ENCODE peak calls at places on chromosomes 7 and 10, in four cellular contexts. One of them, this sample, is unnamed.

GRCh38 chr7:112462236-112462635 is 12.0 kb downstream of the IFRD1 start:
- DNase-seq in psoas muscle: no peak
- DNase-seq in astrocyte of the spinal cord: peak
- DNase-seq in testis: no peak
- DNase-seq in this sample: no peak

GRCh38 chr10:114876602-114877300 is 55.2 kb downstream of the FHIP2A start:
- DNase-seq in testis: peak
- DNase-seq in psoas muscle: peak
- DNase-seq in astrocyte of the spinal cord: peak
- DNase-seq in this sample: peak

GRCh38 chr10:77875730-77876129 is 50.8 kb downstream of the DLG5 start:
- DNase-seq in astrocyte of the spinal cord: no peak
- DNase-seq in psoas muscle: no peak
- DNase-seq in testis: no peak
- DNase-seq in this sample: no peak

GRCh38 chr10:1526427-1527055 is 210.8 kb downstream of the ADARB2 start:
- DNase-seq in psoas muscle: no peak
- DNase-seq in testis: peak
- DNase-seq in astrocyte of the spinal cord: no peak
- DNase-seq in this sample: no peak

GRCh38 chr7:134462337-134462925 is 3.5 kb upstream of the AKR1B1 start:
- DNase-seq in astrocyte of the spinal cord: peak
- DNase-seq in testis: no peak
- DNase-seq in psoas muscle: no peak
- DNase-seq in this sample: no peak

GRCh38 chr7:41881313-41882130 is 178.6 kb upstream of the INHBA start:
- DNase-seq in astrocyte of the spinal cord: no peak
- DNase-seq in testis: no peak
- DNase-seq in psoas muscle: no peak
- DNase-seq in this sample: peak

GRCh38 chr10:68127995-68128394 is 18.7 kb downstream of the MYPN start:
- DNase-seq in testis: no peak
- DNase-seq in astrocyte of the spinal cord: no peak
- DNase-seq in psoas muscle: no peak
- DNase-seq in this sample: no peak

GRCh38 chr10:118310822-118311221 is 31.3 kb downstream of the FAM204A start:
- DNase-seq in astrocyte of the spinal cord: peak
- DNase-seq in psoas muscle: no peak
- DNase-seq in testis: no peak
- DNase-seq in this sample: no peak

GRCh38 chr10:6225263-6225814 is 22.6 kb downstream of the PFKFB3 start:
- DNase-seq in astrocyte of the spinal cord: no peak
- DNase-seq in testis: no peak
- DNase-seq in psoas muscle: no peak
- DNase-seq in this sample: no peak

GRCh38 chr10:29482591-29483421 is 152.0 kb downstream of the SVIL start:
- DNase-seq in psoas muscle: no peak
- DNase-seq in astrocyte of the spinal cord: peak
- DNase-seq in testis: peak
- DNase-seq in this sample: no peak

GRCh38 chr10:62083868-62084267 is 182.4 kb downstream of the ARID5B start:
- DNase-seq in psoas muscle: peak
- DNase-seq in testis: peak
- DNase-seq in astrocyte of the spinal cord: peak
- DNase-seq in this sample: no peak

GRCh38 chr10:5563991-5564536 is 39.3 kb downstream of the CALML3 start:
- DNase-seq in psoas muscle: no peak
- DNase-seq in astrocyte of the spinal cord: peak
- DNase-seq in testis: no peak
- DNase-seq in this sample: no peak

GRCh38 chr7:82566752-82567151 is 123.2 kb upstream of the CACNA2D1 start:
- DNase-seq in psoas muscle: no peak
- DNase-seq in astrocyte of the spinal cord: no peak
- DNase-seq in testis: no peak
- DNase-seq in this sample: no peak

GRCh38 chr7:134724606-134725005 is 54.8 kb upstream of the CALD1 start:
- DNase-seq in testis: no peak
- DNase-seq in astrocyte of the spinal cord: peak
- DNase-seq in psoas muscle: no peak
- DNase-seq in this sample: no peak

GRCh38 chr7:96253441-96253840 is 68.5 kb downstream of the SLC25A13 start:
- DNase-seq in psoas muscle: no peak
- DNase-seq in astrocyte of the spinal cord: no peak
- DNase-seq in testis: no peak
- DNase-seq in this sample: no peak

GRCh38 chr7:133795061-133795460 is 332.1 kb upstream of the LRGUK start:
- DNase-seq in testis: no peak
- DNase-seq in astrocyte of the spinal cord: no peak
- DNase-seq in psoas muscle: no peak
- DNase-seq in this sample: no peak

GRCh38 chr10:9992656-9993055 is 1025.0 kb upstream of the CELF2 start:
- DNase-seq in psoas muscle: no peak
- DNase-seq in testis: no peak
- DNase-seq in astrocyte of the spinal cord: no peak
- DNase-seq in this sample: no peak

DNA sequence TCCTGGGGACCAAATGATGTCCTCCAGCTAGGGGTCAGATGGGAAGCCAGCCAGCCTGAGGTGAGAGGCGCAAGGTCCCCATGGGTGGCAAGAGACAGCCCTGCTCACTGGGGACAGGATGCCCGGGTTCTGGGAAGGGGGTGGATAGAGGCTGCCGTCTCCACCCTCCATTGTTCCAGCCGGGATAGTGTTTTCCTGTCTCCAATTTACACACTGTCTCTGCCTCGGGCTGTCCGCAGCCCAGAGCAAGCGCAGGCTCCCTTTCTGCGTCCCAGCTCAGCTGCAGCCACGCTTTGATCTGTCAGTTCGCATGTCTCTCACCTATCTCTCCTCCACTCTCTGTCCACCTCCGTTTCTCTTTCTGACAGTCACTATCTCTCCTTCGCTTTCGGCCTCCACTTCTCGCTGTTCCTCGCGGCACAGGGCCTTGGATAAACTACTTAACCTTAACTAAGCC is 2.1 kb downstream of the EPHB4 start:
- DNase-seq in astrocyte of the spinal cord: no peak
- DNase-seq in testis: no peak
- DNase-seq in psoas muscle: no peak
- DNase-seq in this sample: no peak
- H3K4me3 ChIP-seq in astrocyte of the spinal cord: peak
- H3K4me3 ChIP-seq in testis: no peak
- H3K4me3 ChIP-seq in psoas muscle: peak
- H3K4me3 ChIP-seq in this sample: peak

GRCh38 chr10:60574388-60574787 is 184.7 kb upstream of the ANK3 start:
- DNase-seq in testis: no peak
- DNase-seq in psoas muscle: no peak
- DNase-seq in astrocyte of the spinal cord: no peak
- DNase-seq in this sample: no peak
- H3K4me3 ChIP-seq in testis: no peak
- H3K4me3 ChIP-seq in psoas muscle: no peak
- H3K4me3 ChIP-seq in astrocyte of the spinal cord: no peak
- H3K4me3 ChIP-seq in this sample: no peak

GRCh38 chr7:28155964-28156363 is 24.6 kb downstream of the JAZF1 start:
- DNase-seq in psoas muscle: no peak
- DNase-seq in astrocyte of the spinal cord: peak
- DNase-seq in testis: no peak
- DNase-seq in this sample: no peak
- H3K4me3 ChIP-seq in psoas muscle: no peak
- H3K4me3 ChIP-seq in astrocyte of the spinal cord: no peak
- H3K4me3 ChIP-seq in testis: no peak
- H3K4me3 ChIP-seq in this sample: no peak

DNA sequence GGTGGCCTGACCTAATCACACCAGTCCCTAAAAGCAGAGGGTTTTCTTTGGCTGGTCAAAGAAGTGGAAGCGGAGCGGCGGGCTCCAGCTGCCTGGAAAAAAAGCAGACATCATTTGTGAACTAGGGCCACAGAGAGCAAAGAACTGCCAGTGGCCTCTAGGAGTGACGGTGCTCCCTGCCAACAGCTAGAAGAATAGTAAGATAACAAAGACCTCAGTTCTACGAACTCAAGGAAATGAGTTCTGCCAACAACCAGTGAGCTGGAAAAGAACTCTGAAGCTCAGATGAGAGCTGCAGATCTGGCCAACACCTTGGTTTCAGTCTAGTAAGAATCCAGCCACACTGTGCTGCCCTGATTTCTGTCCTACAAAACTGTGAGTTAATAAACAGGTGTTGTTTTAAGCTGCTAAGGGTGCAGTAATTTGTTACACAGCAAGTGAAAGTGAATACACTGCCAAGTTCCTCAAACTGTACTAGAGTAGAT is 178.0 kb downstream of the SRPK2 start:
- DNase-seq in astrocyte of the spinal cord: no peak
- DNase-seq in psoas muscle: no peak
- DNase-seq in testis: peak
- DNase-seq in this sample: no peak
- H3K4me3 ChIP-seq in astrocyte of the spinal cord: no peak
- H3K4me3 ChIP-seq in psoas muscle: no peak
- H3K4me3 ChIP-seq in testis: no peak
- H3K4me3 ChIP-seq in this sample: no peak

This sample was measured in left lung.